ENCODE peak calls at places on chromosome 12, in six cellular contexts. N is pancreas, U is suprapubic skin, T is GM23338, O is heart right ventricle, P is IMR-90. D is an unnamed sample.

GRCh38 chr12:76083761-76084276 is 666 bp downstream of the NAP1L1 start:
- DNase-seq in N (peak; percentile 66), U (peak; percentile 83), T (peak; percentile 93), O (peak; percentile 71), P (peak; percentile 62), D (peak; percentile 88)

GRCh38 chr12:3195859-3196483 is 118.8 kb downstream of the TSPAN9 start:
- DNase-seq in N (no peak), U (no peak), T (no peak), O (no peak), P (no peak), D (no peak)

GRCh38 chr12:64560395-64561301 is 49.6 kb upstream of the RASSF3 start:
- DNase-seq in N (no peak), U (no peak), T (peak; percentile 31), O (no peak), P (peak; percentile 100), D (no peak)

GRCh38 chr12:102769323-102769916 is 147.6 kb downstream of the PAH start:
- DNase-seq in N (peak; percentile 23), U (peak; percentile 80), T (peak; percentile 84), O (peak; percentile 23), P (peak; percentile 58), D (no peak)

GRCh38 chr12:13376627-13377373 is 180.3 kb downstream of the EMP1 start:
- DNase-seq in N (no peak), U (no peak), T (peak; percentile 2), O (no peak), P (no peak), D (no peak)

GRCh38 chr12:17214910-17215309 is 608.9 kb upstream of the LMO3 start:
- DNase-seq in N (no peak), U (no peak), T (no peak), O (no peak), P (no peak), D (no peak)

GRCh38 chr12:117141097-117141898 is 42.1 kb upstream of the TESC start:
- DNase-seq in N (no peak), U (no peak), T (peak; percentile 29), O (no peak), P (no peak), D (peak; percentile 72)

GRCh38 chr12:16531623-16532022 is 74.3 kb downstream of the LMO3 start:
- DNase-seq in N (peak; percentile 52), U (no peak), T (no peak), O (no peak), P (no peak), D (no peak)

GRCh38 chr12:64042901-64043300 is 179.2 kb downstream of the KICS2 start:
- DNase-seq in N (no peak), U (no peak), T (no peak), O (no peak), P (peak; percentile 68), D (no peak)

GRCh38 chr12:68223067-68223747 is 2.4 kb downstream of the IL26 start:
- DNase-seq in N (peak; percentile 71), U (peak; percentile 84), T (peak; percentile 94), O (peak; percentile 55), P (peak; percentile 89), D (peak; percentile 70)

GRCh38 chr12:19277707-19278106 is 148.2 kb downstream of the PLEKHA5 start:
- DNase-seq in N (no peak), U (no peak), T (no peak), O (no peak), P (no peak), D (no peak)

GRCh38 chr12:129097451-129097850 is 244.2 kb downstream of the GLT1D1 start:
- DNase-seq in N (no peak), U (no peak), T (no peak), O (no peak), P (no peak), D (no peak)

GRCh38 chr12:21911832-21912231 is 29.4 kb downstream of the ABCC9 start:
- DNase-seq in N (no peak), U (no peak), T (no peak), O (no peak), P (peak; percentile 5), D (no peak)

GRCh38 chr12:18135509-18135908 is 45.5 kb upstream of the RERGL start:
- DNase-seq in N (no peak), U (no peak), T (no peak), O (no peak), P (no peak), D (no peak)

GRCh38 chr12:98635657-98636323 is 8.8 kb downstream of the IKBIP start:
- DNase-seq in N (no peak), U (no peak), T (peak; percentile 32), O (no peak), P (peak; percentile 77), D (no peak)

GRCh38 chr12:6053541-6053940 is 70.9 kb downstream of the VWF start:
- DNase-seq in N (no peak), U (no peak), T (no peak), O (no peak), P (peak; percentile 36), D (no peak)

GRCh38 chr12:123232472-123232806 is 502 bp downstream of the MPHOSPH9 start:
- DNase-seq in N (no peak), U (no peak), T (no peak), O (no peak), P (no peak), D (no peak)

GRCh38 chr12:82593901-82594396 is 92.8 kb upstream of the TMTC2 start:
- DNase-seq in N (no peak), U (no peak), T (no peak), O (no peak), P (no peak), D (no peak)

DNA sequence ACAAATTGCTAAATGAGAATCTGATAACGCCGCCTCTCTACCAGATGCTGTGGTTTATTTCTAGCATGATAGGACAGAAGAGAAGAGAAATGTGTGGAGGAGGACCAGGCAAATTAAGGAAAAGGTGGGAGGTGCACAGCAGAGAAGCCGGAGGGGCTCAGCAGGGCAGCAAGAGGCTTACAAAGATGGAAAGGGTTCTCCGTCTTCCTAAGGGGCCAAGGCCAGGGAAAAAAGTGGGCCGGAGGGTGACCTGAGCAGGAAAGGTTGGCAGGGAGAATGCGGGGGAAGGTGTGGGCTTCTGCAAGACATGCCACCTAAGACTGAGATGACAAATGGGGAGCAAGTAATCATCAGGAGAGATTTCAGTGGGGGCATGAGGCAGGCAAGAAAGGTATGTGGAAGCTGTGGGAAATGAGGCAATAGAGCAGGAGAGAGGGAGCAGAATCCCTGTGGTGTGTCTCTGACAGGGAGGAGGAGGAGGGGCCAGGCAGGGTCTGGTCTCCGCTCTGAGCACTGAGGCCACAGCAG is 18.7 kb downstream of the MANSC1 start:
- DNase-seq in N (no peak), U (no peak), T (peak; percentile 64), O (no peak), P (no peak), D (no peak)
- H3K27ac ChIP-seq in N (no peak overlapping the region), U (no peak overlapping the region), T (peak overlapping the region; percentile 77), O (no peak overlapping the region), P (no peak overlapping the region), D (no peak overlapping the region)

DNA sequence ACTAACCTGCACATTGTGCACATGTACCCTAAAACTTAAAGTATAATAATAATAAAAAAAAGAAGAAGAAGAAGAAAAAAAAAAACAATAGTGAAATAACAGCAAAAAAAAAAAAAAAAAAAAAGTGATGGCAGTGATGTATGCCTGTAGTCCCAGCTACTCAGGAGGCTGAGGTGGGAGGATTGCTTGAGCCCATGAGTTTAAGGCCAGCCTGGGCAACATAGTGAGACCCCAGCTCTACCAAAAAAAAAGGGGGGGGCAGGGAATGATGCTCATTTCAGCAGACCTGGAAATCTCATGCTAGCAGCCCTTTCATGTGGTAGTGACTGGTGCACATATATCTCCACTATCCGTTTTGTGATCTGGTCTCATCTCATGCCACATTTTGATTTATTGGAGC is 20.8 kb downstream of the TRAFD1 start:
- DNase-seq in N (no peak), U (no peak), T (no peak), O (no peak), P (no peak), D (no peak)
- H3K36me3 ChIP-seq in N (peaks cover 8% of the 10 kb centered on the region), U (peaks cover 90% of the 10 kb centered on the region), T (peaks cover 39% of the 10 kb centered on the region), O (peaks cover 78% of the 10 kb centered on the region), P (peaks cover 63% of the 10 kb centered on the region), D (peaks cover 100% of the 10 kb centered on the region)

DNA sequence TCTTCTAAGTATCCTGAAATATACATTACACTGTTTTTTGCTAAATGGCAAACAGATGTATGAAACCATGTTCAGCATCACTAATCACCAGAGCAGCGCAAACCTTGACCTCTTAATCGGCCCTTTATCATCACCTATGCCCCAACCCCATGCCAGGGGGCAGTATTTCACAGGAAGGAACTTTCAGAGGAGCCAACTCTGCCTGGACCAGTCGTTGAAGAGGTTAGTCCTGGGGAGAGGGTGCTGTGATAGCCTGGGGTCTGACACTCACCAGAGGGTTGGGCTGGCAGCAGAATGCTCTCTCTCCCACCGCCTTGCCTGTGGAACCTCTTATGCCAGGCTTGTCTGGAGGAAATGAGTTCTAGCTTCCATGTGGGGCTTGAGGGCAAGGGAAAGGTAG is 411.7 kb downstream of the TMEM117 start:
- DNase-seq in N (no peak), U (no peak), T (peak; percentile 71), O (no peak), P (no peak), D (no peak)
- TF ChIP-seq CTCF in N (no peak), U (no peak), T (peak; percentile 77), O (no peak), P (no peak), D (no peak)

DNA sequence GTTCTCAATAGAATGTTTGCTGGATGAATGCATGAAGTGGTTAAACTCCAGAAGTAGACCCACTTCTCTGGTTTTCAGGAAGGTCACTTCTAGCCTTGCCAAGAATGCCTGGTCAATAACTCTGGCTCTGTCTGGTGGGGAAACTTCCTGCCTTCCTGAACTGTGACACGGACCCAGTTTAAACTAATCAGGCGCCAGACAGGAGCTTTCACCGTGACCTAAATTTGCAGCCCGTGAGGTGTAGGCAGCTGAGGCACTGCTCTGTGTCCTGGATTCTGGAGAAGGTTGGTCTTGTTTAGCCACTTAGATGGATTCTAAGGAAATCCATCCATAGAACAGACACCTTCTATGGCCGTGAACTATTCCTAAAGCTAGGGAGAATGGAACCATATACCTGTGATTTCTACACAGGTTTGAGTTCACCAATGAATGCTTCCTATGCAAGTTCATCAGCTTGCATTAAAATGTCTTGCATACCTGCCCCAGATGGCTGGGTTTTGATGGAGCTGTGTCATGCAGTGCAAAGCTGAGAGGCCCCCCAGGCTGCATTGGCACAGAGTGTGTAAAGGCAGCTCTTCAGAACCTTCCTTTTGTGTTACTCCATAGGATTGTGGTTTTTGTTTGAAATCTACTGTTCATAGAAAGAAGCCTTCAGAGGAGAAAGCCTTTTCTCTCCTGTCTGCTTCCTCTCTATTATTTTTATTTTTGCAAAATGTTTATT is 4.4 kb downstream of the CHST11 start:
- DNase-seq in N (no peak), U (no peak), T (no peak), O (no peak), P (no peak), D (no peak)
- H3K27ac ChIP-seq in N (no peak overlapping the region), U (no peak overlapping the region), T (no peak overlapping the region), O (no peak overlapping the region), P (no peak overlapping the region), D (peak overlapping the region; percentile 83)

GRCh38 chr12:84911331-84912190 is 1.0 kb downstream of the SLC6A15 start:
- DNase-seq in N (peak; percentile 28), U (peak; percentile 86), T (peak; percentile 98), O (no peak), P (peak; percentile 56), D (peak; percentile 40)
- H3K36me3 ChIP-seq in N (no peaks in the 10 kb centered on the region), U (no peaks in the 10 kb centered on the region), T (no peaks in the 10 kb centered on the region), O (no peaks in the 10 kb centered on the region), P (no peaks in the 10 kb centered on the region), D (no peaks in the 10 kb centered on the region)

DNA sequence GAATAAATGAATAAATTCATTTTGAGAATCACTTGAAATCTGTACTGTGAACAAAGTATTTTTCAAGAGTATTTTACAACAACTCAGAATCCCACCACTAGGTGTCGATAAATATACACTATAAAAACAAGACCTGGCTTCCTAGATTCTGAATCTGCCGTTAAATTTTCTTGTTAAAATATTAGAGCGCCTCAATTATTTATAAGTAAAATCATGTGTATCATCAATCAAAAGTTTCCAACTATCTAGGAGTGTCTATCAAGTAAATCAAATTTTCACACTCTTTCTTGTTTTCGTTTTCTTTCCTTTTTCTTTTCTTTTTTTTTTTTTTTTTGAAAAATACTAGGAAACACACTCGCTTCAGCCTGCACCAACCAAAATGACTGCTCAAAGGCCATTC is 179.2 kb upstream of the DCN start:
- DNase-seq in N (no peak), U (no peak), T (peak; percentile 72), O (no peak), P (peak; percentile 60), D (no peak)
- TF ChIP-seq CTCF in N (peak; percentile 66), U (peak; percentile 59), T (peak; percentile 48), O (peak; percentile 61), P (peak; percentile 68), D (peak; percentile 42)

D was measured in left lung.